ENCODE peak calls at places on chromosomes 2 and 18, in five cellular contexts. P is A549, J is hepatocyte, T is right lobe of liver, F is AG04450. Y is an unnamed sample.

GRCh38 chr2:84792856-84793522 is 87.9 kb downstream of the TRABD2A start:
- DNase-seq in P (peak), J (no peak), T (no peak), F (no peak), Y (no peak)

GRCh38 chr2:204407209-204408070 is 137.8 kb upstream of the PARD3B start:
- DNase-seq in P (peak), J (peak), T (no peak), F (no peak), Y (no peak)

GRCh38 chr2:23492941-23493340 is 108.0 kb downstream of the KLHL29 start:
- DNase-seq in P (no peak), J (no peak), T (peak), F (no peak), Y (no peak)

GRCh38 chr18:7147399-7147798 is 29.8 kb upstream of the LAMA1 start:
- DNase-seq in P (no peak), J (peak), T (no peak), F (no peak), Y (no peak)

GRCh38 chr2:128311755-128312341 is 6.8 kb downstream of the HS6ST1 start:
- DNase-seq in P (no peak), J (no peak), T (no peak), F (no peak), Y (no peak)

GRCh38 chr18:54192900-54193299 is 31.6 kb downstream of the MBD2 start:
- DNase-seq in P (no peak), J (no peak), T (no peak), F (no peak), Y (no peak)

GRCh38 chr2:234840336-234840735 is 111.5 kb upstream of the SH3BP4 start:
- DNase-seq in P (peak), J (peak), T (no peak), F (peak), Y (no peak)

GRCh38 chr2:130916438-130916705 is 79.7 kb downstream of the ARHGEF4 start:
- DNase-seq in P (no peak), J (no peak), T (no peak), F (no peak), Y (no peak)

GRCh38 chr2:50358586-50358985 is 673.3 kb downstream of the NRXN1 start:
- DNase-seq in P (no peak), J (no peak), T (no peak), F (no peak), Y (no peak)

GRCh38 chr18:50649821-50650220 is 89.9 kb downstream of the MAPK4 start:
- DNase-seq in P (no peak), J (peak), T (no peak), F (no peak), Y (no peak)

GRCh38 chr2:138846216-138846821 is 66.1 kb upstream of the NXPH2 start:
- DNase-seq in P (peak), J (peak), T (no peak), F (no peak), Y (no peak)

GRCh38 chr18:23662309-23663263 is at the start of gene ANKRD29:
- DNase-seq in P (peak), J (peak), T (no peak), F (no peak), Y (no peak)

GRCh38 chr18:42644729-42645131 is 470.8 kb downstream of the RIT2 start:
- DNase-seq in P (no peak), J (no peak), T (no peak), F (no peak), Y (no peak)

GRCh38 chr2:190641469-190641868 is 7.4 kb upstream of the NAB1 start:
- DNase-seq in P (peak), J (no peak), T (no peak), F (no peak), Y (no peak)

GRCh38 chr2:189124175-189124574 is 55.4 kb downstream of the COL5A2 start:
- DNase-seq in P (peak), J (no peak), T (no peak), F (no peak), Y (no peak)

GRCh38 chr2:222884114-222884764 is 23.4 kb downstream of the ACSL3 start:
- DNase-seq in P (no peak), J (no peak), T (no peak), F (no peak), Y (no peak)

GRCh38 chr18:11983592-11983991 is 2.3 kb downstream of the IMPA2 start:
- DNase-seq in P (no peak), J (no peak), T (no peak), F (no peak), Y (no peak)

GRCh38 chr2:120709608-120710041 is 26.0 kb upstream of the GLI2 start:
- DNase-seq in P (no peak), J (no peak), T (no peak), F (no peak), Y (no peak)

GRCh38 chr2:53994735-53995538 is 24.1 kb upstream of the PSME4 start:
- DNase-seq in P (no peak), J (no peak), T (no peak), F (no peak), Y (no peak)

GRCh38 chr2:100786297-100786658 is 33.7 kb upstream of the NPAS2 start:
- DNase-seq in P (peak), J (no peak), T (no peak), F (peak), Y (no peak)

GRCh38 chr2:178418426-178418825 is 32.5 kb downstream of the PRKRA start:
- DNase-seq in P (no peak), J (no peak), T (no peak), F (peak), Y (no peak)

GRCh38 chr2:233563663-233564430 is 2.7 kb downstream of the USP40 start:
- DNase-seq in P (no peak), J (no peak), T (no peak), F (no peak), Y (no peak)

GRCh38 chr2:113088173-113088992 is 20.6 kb downstream of the IL1F10 start:
- DNase-seq in P (no peak), J (no peak), T (peak), F (no peak), Y (no peak)

GRCh38 chr2:220373878-220374277 is 746.4 kb downstream of the SLC4A3 start:
- DNase-seq in P (no peak), J (no peak), T (no peak), F (peak), Y (no peak)

GRCh38 chr2:216710531-216711282 is 15.4 kb upstream of the IGFBP5 start:
- DNase-seq in P (no peak), J (peak), T (no peak), F (no peak), Y (no peak)

GRCh38 chr2:193837368-193837767 is 1642.6 kb upstream of the TMEFF2 start:
- DNase-seq in P (no peak), J (no peak), T (no peak), F (no peak), Y (no peak)

GRCh38 chr18:50193796-50194622 is 938 bp downstream of the MYO5B start:
- DNase-seq in P (no peak), J (peak), T (peak), F (no peak), Y (no peak)

GRCh38 chr2:231929961-231930600 is 3.9 kb upstream of the NPPC start:
- DNase-seq in P (no peak), J (no peak), T (no peak), F (no peak), Y (no peak)

GRCh38 chr2:189782221-189782671 is 1.9 kb downstream of the ORMDL1 start:
- DNase-seq in P (no peak), J (no peak), T (no peak), F (no peak), Y (no peak)

GRCh38 chr2:120352701-120353590 is 7.0 kb downstream of the INHBB start:
- DNase-seq in P (no peak), J (no peak), T (no peak), F (no peak), Y (no peak)

GRCh38 chr18:26621161-26622026 is 73.0 kb upstream of the KCTD1 start:
- DNase-seq in P (peak), J (peak), T (peak), F (no peak), Y (peak)

GRCh38 chr2:13401312-13401711 is 684.6 kb downstream of the TRIB2 start:
- DNase-seq in P (no peak), J (no peak), T (no peak), F (no peak), Y (no peak)

GRCh38 chr2:66198873-66199272 is 236.1 kb upstream of the MEIS1 start:
- DNase-seq in P (no peak), J (no peak), T (no peak), F (no peak), Y (no peak)

GRCh38 chr2:66201242-66201641 is 233.7 kb upstream of the MEIS1 start:
- DNase-seq in P (no peak), J (no peak), T (no peak), F (no peak), Y (no peak)
- H3K4me3 ChIP-seq in P (no peak), J (no peak), T (no peak), F (no peak), Y (no peak)

GRCh38 chr2:108323619-108324018 is 34.9 kb downstream of the SULT1C2 start:
- DNase-seq in P (no peak), J (no peak), T (no peak), F (no peak), Y (no peak)
- H3K4me3 ChIP-seq in P (no peak), J (no peak), T (no peak), F (no peak), Y (no peak)

DNA sequence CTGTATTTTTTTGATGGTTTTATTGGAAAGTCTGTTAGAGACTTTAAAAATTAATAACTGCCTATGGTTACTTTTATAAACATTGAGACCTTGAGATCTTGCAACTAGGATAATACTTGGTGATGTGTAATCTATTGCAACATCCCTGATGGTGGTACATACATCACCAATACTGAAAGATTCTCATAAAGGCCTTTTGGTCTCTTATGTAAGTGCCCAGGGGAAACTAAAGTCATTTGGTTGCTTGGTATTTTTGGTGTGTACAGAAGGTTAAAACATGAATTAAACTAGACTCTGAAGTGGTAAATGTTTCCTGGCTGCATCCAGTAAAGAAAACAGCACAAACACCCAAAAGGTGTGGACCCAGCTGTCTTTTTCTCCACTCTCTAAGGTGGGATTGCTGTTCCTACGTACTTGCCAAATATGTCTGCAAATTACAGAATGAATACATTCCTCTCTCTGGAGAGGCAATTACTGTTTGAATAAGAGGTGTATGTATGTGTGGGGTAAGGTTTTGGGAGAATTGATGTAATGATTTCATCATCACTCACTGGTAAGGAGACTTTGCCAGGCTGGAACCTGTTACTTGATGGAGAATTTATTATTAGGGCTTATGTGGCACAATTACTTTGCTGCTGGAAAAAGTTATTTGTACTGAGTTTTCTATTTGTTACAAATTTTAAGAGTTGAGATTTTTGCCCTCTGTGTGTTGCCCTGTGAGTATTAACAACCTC is 3.6 kb downstream of the B3GNT2 start:
- DNase-seq in P (no peak), J (no peak), T (no peak), F (no peak), Y (no peak)
- H3K4me3 ChIP-seq in P (no peak), J (no peak), T (no peak), F (no peak), Y (peak)

GRCh38 chr18:62718268-62718800 is 3.0 kb downstream of the PHLPP1 start:
- DNase-seq in P (no peak), J (no peak), T (no peak), F (no peak), Y (no peak)
- H3K4me3 ChIP-seq in P (peak), J (peak), T (peak), F (peak), Y (no peak)

DNA sequence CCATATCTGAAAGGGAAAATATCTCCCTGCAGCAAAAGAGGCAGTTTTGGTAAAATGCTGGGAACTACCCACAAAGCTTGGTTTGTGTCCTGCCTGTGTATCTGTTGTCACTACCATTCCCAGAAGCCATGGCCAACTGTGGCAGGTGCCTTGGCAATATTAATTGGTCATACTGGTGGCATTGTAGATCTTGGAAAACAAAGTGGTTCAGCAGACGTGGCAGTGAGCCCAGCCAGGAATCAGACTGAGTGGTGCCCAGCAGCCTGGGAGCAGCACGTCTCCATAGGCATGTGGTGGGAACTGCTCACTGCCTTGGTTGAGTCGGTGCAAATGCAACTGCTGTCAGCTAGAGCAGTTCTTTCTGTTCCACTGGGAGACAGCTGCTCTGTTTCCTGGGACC is 131.7 kb downstream of the EVA1A start:
- DNase-seq in P (no peak), J (no peak), T (no peak), F (no peak), Y (no peak)
- H3K4me3 ChIP-seq in P (no peak), J (no peak), T (no peak), F (no peak), Y (no peak)

DNA sequence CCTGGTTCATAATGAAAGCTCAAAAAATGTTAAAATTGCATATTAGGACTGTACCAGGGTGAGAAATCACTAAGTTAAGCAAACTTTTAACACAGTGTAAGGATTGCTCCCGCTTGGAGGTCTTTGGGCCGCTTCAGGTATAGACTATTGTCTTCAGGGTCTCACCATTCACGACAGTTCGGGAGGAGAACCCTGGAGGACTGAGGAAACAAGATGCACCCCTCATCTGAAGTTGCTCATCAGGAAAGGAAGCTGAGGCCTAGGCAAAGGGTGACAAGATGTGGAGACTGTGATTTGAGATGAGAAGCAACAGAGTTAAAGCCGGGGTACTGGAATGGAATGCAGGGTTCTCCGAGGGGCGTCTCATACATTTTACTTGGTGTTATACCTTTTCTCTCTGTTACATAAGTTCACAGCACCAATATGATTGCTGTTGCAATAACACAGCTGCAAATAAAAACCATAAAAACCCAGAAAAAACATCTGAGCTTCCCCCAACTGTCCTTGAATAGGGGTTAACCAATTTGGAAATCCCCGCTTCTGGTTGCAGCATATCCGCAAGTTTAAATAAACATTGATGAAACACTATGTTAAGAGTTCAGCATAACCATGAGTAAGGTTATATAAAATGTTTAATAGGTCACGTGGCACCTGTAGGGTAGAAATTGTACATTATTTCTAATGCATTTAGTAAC is 40.1 kb downstream of the FBXO48 start:
- DNase-seq in P (peak), J (no peak), T (no peak), F (peak), Y (no peak)
- H3K4me3 ChIP-seq in P (no peak), J (no peak), T (no peak), F (no peak), Y (no peak)

GRCh38 chr2:206586609-206587008 is 55.7 kb upstream of the FAM237A start:
- DNase-seq in P (no peak), J (no peak), T (no peak), F (no peak), Y (no peak)
- H3K4me3 ChIP-seq in P (no peak), J (no peak), T (no peak), F (no peak), Y (no peak)

GRCh38 chr2:210226186-210226585 is 939 bp upstream of the ACADL start:
- DNase-seq in P (no peak), J (no peak), T (no peak), F (no peak), Y (no peak)
- H3K4me3 ChIP-seq in P (no peak), J (no peak), T (peak), F (no peak), Y (no peak)

GRCh38 chr2:98026292-98026691 is 30.5 kb upstream of the TMEM131 start:
- DNase-seq in P (no peak), J (no peak), T (no peak), F (no peak), Y (no peak)
- H3K4me3 ChIP-seq in P (no peak), J (no peak), T (no peak), F (peak), Y (peak)

Y was measured in GM12864.